ENCODE peak calls at places on chromosome 22, in five cellular contexts. F, G, J, D and V are unnamed samples.

GRCh38 chr22:23862103-23862502 is 4.4 kb downstream of the SLC2A11 start:
- DNase-seq in J (no peak), G (peak), D (peak), F (peak), V (no peak)

GRCh38 chr22:22772396-22772795 is 115.2 kb upstream of the IGLL5 start:
- DNase-seq in G (no peak), J (no peak), F (no peak), D (no peak), V (no peak)

GRCh38 chr22:20532256-20532993 is 25.0 kb downstream of the MED15 start:
- DNase-seq in G (no peak), F (no peak), D (no peak), J (no peak), V (no peak)

GRCh38 chr22:19869497-19870152 is 15.0 kb upstream of the GNB1L start:
- DNase-seq in G (no peak), F (no peak), J (no peak), D (no peak), V (no peak)

GRCh38 chr22:44963832-44964721 is 45.7 kb downstream of the PHF21B start:
- DNase-seq in D (peak), J (no peak), G (no peak), F (no peak), V (no peak)

GRCh38 chr22:21026783-21027692 is 5.3 kb downstream of the SLC7A4 start:
- DNase-seq in F (no peak), G (peak), J (no peak), D (no peak), V (peak)

GRCh38 chr22:17562906-17563870 is at the start of gene SLC25A18:
- DNase-seq in G (no peak), J (no peak), F (no peak), D (no peak), V (peak)

GRCh38 chr22:37739000-37739399 is 42.2 kb downstream of the TRIOBP start:
- DNase-seq in F (no peak), G (peak), D (no peak), J (no peak), V (no peak)

GRCh38 chr22:20080776-20081654 is 974 bp downstream of the DGCR8 start:
- DNase-seq in J (no peak), G (peak), F (peak), D (peak), V (peak)

GRCh38 chr22:30027169-30027568 is 53.1 kb upstream of the HORMAD2 start:
- DNase-seq in D (no peak), G (no peak), J (no peak), F (peak), V (no peak)

GRCh38 chr22:45880732-45881523 is 96.0 kb downstream of the WNT7B start:
- DNase-seq in D (no peak), J (no peak), F (no peak), G (no peak), V (no peak)

GRCh38 chr22:46043816-46044717 is 67.1 kb upstream of the WNT7B start:
- DNase-seq in F (no peak), J (no peak), D (no peak), G (no peak), V (no peak)

GRCh38 chr22:29030618-29031235 is 30.9 kb downstream of the C22orf31 start:
- DNase-seq in F (peak), G (peak), D (peak), J (no peak), V (peak)

GRCh38 chr22:45887202-45888131 is 89.5 kb downstream of the WNT7B start:
- DNase-seq in F (no peak), G (no peak), D (no peak), J (no peak), V (no peak)

GRCh38 chr22:16960220-16960883 is 47.7 kb downstream of the GAB4 start:
- DNase-seq in J (no peak), F (no peak), G (no peak), D (no peak), V (peak)

GRCh38 chr22:34960005-34960404 is 106.0 kb upstream of the ISX start:
- DNase-seq in D (no peak), G (no peak), J (no peak), F (no peak), V (no peak)

GRCh38 chr22:29259253-29259899 is 8.4 kb downstream of the RHBDD3 start:
- DNase-seq in D (peak), J (no peak), F (peak), G (no peak), V (no peak)

GRCh38 chr22:20066617-20067383 is 13.2 kb upstream of the DGCR8 start:
- DNase-seq in J (no peak), D (no peak), F (no peak), G (no peak), V (no peak)

GRCh38 chr22:37843746-37844089 is 416 bp downstream of the ANKRD54 start:
- DNase-seq in F (no peak), D (peak), J (no peak), G (peak), V (peak)

GRCh38 chr22:45878901-45879551 is 97.9 kb downstream of the WNT7B start:
- DNase-seq in F (no peak), G (no peak), D (no peak), J (no peak), V (no peak)

GRCh38 chr22:19478086-19478392 is 954 bp downstream of the UFD1 start:
- DNase-seq in D (no peak), F (no peak), J (no peak), G (no peak), V (no peak)

GRCh38 chr22:36470162-36470993 is 11.1 kb downstream of the TXN2 start:
- DNase-seq in G (peak), J (no peak), F (peak), D (peak), V (peak)

GRCh38 chr22:36466258-36466657 is 15.2 kb downstream of the TXN2 start:
- DNase-seq in D (no peak), G (no peak), J (no peak), F (no peak), V (no peak)

GRCh38 chr22:36469094-36469710 is 12.2 kb downstream of the TXN2 start:
- DNase-seq in D (no peak), G (no peak), J (no peak), F (no peak), V (no peak)

GRCh38 chr22:36467042-36467810 is 14.2 kb downstream of the TXN2 start:
- DNase-seq in J (no peak), D (no peak), F (no peak), G (peak), V (no peak)

GRCh38 chr22:36467946-36468345 is 13.5 kb downstream of the TXN2 start:
- DNase-seq in F (peak), J (no peak), D (no peak), G (peak), V (peak)
- TF ChIP-seq RCOR1 in F (no peak), J (no peak), D (peak), G (peak), V (peak)

DNA sequence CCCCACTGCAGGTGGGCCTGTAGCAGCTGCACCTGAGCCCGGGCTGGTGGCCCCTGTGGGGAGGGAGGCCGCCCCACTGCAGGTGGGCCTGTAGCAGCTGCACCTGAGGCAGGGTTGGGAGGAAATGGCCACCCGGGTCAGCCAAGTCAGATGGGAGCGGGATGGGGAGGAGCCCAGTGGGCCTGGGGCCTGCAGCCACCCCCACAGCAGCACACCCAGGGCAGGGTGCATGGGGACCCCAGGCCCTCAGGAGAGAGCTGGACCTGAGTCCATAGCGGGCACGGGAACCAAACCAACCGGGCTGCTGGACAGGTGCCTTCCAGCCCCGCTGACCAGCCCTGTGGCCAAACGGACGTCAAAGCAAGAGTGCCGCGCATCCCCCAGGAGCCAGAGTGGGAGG is 61.7 kb downstream of the BRD1 start:
- DNase-seq in F (no peak), G (no peak), J (no peak), D (peak), V (no peak)
- TF ChIP-seq RCOR1 in F (no peak), G (no peak), J (no peak), D (no peak), V (no peak)

GRCh38 chr22:40058265-40058664 is 63.5 kb downstream of the FAM83F start:
- DNase-seq in F (no peak), G (no peak), J (no peak), D (no peak), V (peak)
- TF ChIP-seq RCOR1 in F (no peak), G (no peak), J (no peak), D (no peak), V (no peak)

GRCh38 chr22:41383085-41383484 is 1.3 kb downstream of the TEF start:
- DNase-seq in D (no peak), J (no peak), G (no peak), F (no peak), V (no peak)
- TF ChIP-seq RCOR1 in D (no peak), J (no peak), G (no peak), F (no peak), V (no peak)

GRCh38 chr22:24894998-24895397 is 51.5 kb downstream of the LHFPL7 start:
- DNase-seq in G (no peak), F (peak), D (peak), J (no peak), V (no peak)
- TF ChIP-seq RCOR1 in G (no peak), F (no peak), D (peak), J (no peak), V (no peak)

GRCh38 chr22:47850644-47851151 is 1088.2 kb downstream of the TBC1D22A start:
- DNase-seq in J (no peak), G (no peak), D (no peak), F (no peak), V (peak)
- TF ChIP-seq RCOR1 in J (no peak), G (no peak), D (no peak), F (no peak), V (no peak)

DNA sequence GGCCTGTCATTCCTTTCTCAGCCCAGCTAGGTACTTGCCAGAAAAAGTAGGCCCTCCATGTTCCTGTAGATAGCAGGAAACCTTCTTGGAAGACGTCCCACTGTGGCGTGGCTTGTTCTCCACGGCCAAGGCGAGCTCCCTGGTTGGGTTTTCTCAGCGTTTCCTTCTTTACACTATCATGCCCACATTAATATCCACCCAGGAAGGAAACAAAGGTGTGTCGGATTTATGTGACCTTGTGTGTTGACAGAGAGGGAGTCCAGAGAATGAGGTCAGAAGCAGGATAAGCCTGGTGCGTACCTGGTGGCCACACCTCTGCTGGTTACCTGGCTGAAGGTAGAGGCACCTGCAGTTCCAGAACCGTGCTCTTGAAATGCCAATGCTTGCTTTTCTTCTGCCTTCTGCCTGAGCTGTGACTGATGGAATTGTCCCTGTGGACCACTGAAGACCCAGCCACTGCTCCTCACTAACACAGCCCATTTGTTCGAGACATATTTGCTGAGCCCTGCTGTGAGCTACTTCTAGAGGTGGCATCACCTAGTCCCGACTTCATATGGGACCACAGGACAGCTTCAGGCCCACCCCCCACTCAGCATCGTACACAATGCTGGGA is 7.9 kb downstream of the ASPHD2 start:
- DNase-seq in F (no peak), D (no peak), J (no peak), G (no peak), V (no peak)
- TF ChIP-seq RCOR1 in F (no peak), D (no peak), J (no peak), G (no peak), V (no peak)